ENCODE peak calls at places on chromosomes 6 and 20, in seven cellular contexts. One of them, this sample, is unnamed.

GRCh38 chr6:44439270-44440045 is 52.0 kb downstream of the CDC5L start:
- DNase-seq in memory B cell: no peak
- DNase-seq in stimulated activated CD4-positive, alpha-beta T cell treated with anti-CD3 and anti-CD28 coated beads, Interleukin-4, amount 100 ng/mL, for 24 hours: no peak
- DNase-seq in MCF 10A: peak
- DNase-seq in DMS153: no peak
- DNase-seq in bronchial epithelial cell: peak
- DNase-seq in frontal cortex: no peak
- DNase-seq in this sample: no peak

GRCh38 chr20:58102252-58102651 is 126.2 kb downstream of the ANKRD60 start:
- DNase-seq in stimulated activated CD4-positive, alpha-beta T cell treated with anti-CD3 and anti-CD28 coated beads, Interleukin-4, amount 100 ng/mL, for 24 hours: no peak
- DNase-seq in bronchial epithelial cell: no peak
- DNase-seq in memory B cell: no peak
- DNase-seq in DMS153: no peak
- DNase-seq in frontal cortex: no peak
- DNase-seq in MCF 10A: peak
- DNase-seq in this sample: no peak

GRCh38 chr6:16751251-16751946 is 9.9 kb downstream of the ATXN1 start:
- DNase-seq in MCF 10A: peak
- DNase-seq in DMS153: no peak
- DNase-seq in stimulated activated CD4-positive, alpha-beta T cell treated with anti-CD3 and anti-CD28 coated beads, Interleukin-4, amount 100 ng/mL, for 24 hours: no peak
- DNase-seq in frontal cortex: no peak
- DNase-seq in memory B cell: no peak
- DNase-seq in bronchial epithelial cell: peak
- DNase-seq in this sample: no peak

GRCh38 chr6:20159781-20160540 is 52.3 kb downstream of the MBOAT1 start:
- DNase-seq in frontal cortex: no peak
- DNase-seq in memory B cell: no peak
- DNase-seq in DMS153: no peak
- DNase-seq in bronchial epithelial cell: no peak
- DNase-seq in MCF 10A: no peak
- DNase-seq in stimulated activated CD4-positive, alpha-beta T cell treated with anti-CD3 and anti-CD28 coated beads, Interleukin-4, amount 100 ng/mL, for 24 hours: no peak
- DNase-seq in this sample: no peak

GRCh38 chr20:8724884-8725283 is 344.0 kb upstream of the PLCB4 start:
- DNase-seq in stimulated activated CD4-positive, alpha-beta T cell treated with anti-CD3 and anti-CD28 coated beads, Interleukin-4, amount 100 ng/mL, for 24 hours: no peak
- DNase-seq in MCF 10A: no peak
- DNase-seq in bronchial epithelial cell: no peak
- DNase-seq in DMS153: no peak
- DNase-seq in memory B cell: no peak
- DNase-seq in frontal cortex: no peak
- DNase-seq in this sample: no peak

GRCh38 chr20:14568701-14569100 is 231.3 kb upstream of the FLRT3 start:
- DNase-seq in memory B cell: no peak
- DNase-seq in DMS153: no peak
- DNase-seq in bronchial epithelial cell: no peak
- DNase-seq in MCF 10A: no peak
- DNase-seq in stimulated activated CD4-positive, alpha-beta T cell treated with anti-CD3 and anti-CD28 coated beads, Interleukin-4, amount 100 ng/mL, for 24 hours: no peak
- DNase-seq in frontal cortex: no peak
- DNase-seq in this sample: no peak

GRCh38 chr20:53751394-53752368 is 158.0 kb upstream of the ZNF217 start:
- DNase-seq in stimulated activated CD4-positive, alpha-beta T cell treated with anti-CD3 and anti-CD28 coated beads, Interleukin-4, amount 100 ng/mL, for 24 hours: peak
- DNase-seq in MCF 10A: no peak
- DNase-seq in bronchial epithelial cell: peak
- DNase-seq in DMS153: no peak
- DNase-seq in frontal cortex: no peak
- DNase-seq in memory B cell: no peak
- DNase-seq in this sample: no peak

GRCh38 chr6:12635375-12635774 is 81.2 kb upstream of the PHACTR1 start:
- DNase-seq in DMS153: no peak
- DNase-seq in bronchial epithelial cell: no peak
- DNase-seq in MCF 10A: no peak
- DNase-seq in frontal cortex: no peak
- DNase-seq in stimulated activated CD4-positive, alpha-beta T cell treated with anti-CD3 and anti-CD28 coated beads, Interleukin-4, amount 100 ng/mL, for 24 hours: no peak
- DNase-seq in memory B cell: no peak
- DNase-seq in this sample: no peak

GRCh38 chr6:7108964-7109836 is 1.4 kb downstream of the RREB1 start:
- DNase-seq in frontal cortex: peak
- DNase-seq in DMS153: no peak
- DNase-seq in MCF 10A: peak
- DNase-seq in bronchial epithelial cell: peak
- DNase-seq in memory B cell: no peak
- DNase-seq in stimulated activated CD4-positive, alpha-beta T cell treated with anti-CD3 and anti-CD28 coated beads, Interleukin-4, amount 100 ng/mL, for 24 hours: peak
- DNase-seq in this sample: no peak

GRCh38 chr6:144314562-144314961 is 29.4 kb downstream of the UTRN start:
- DNase-seq in memory B cell: no peak
- DNase-seq in MCF 10A: no peak
- DNase-seq in stimulated activated CD4-positive, alpha-beta T cell treated with anti-CD3 and anti-CD28 coated beads, Interleukin-4, amount 100 ng/mL, for 24 hours: no peak
- DNase-seq in DMS153: no peak
- DNase-seq in bronchial epithelial cell: no peak
- DNase-seq in frontal cortex: no peak
- DNase-seq in this sample: no peak

GRCh38 chr20:14845199-14846160 is 508.1 kb upstream of the FLRT3 start:
- DNase-seq in frontal cortex: no peak
- DNase-seq in stimulated activated CD4-positive, alpha-beta T cell treated with anti-CD3 and anti-CD28 coated beads, Interleukin-4, amount 100 ng/mL, for 24 hours: no peak
- DNase-seq in MCF 10A: peak
- DNase-seq in DMS153: no peak
- DNase-seq in memory B cell: no peak
- DNase-seq in bronchial epithelial cell: peak
- DNase-seq in this sample: no peak

GRCh38 chr6:127342296-127342945 is 988 bp downstream of the ECHDC1 start:
- DNase-seq in frontal cortex: no peak
- DNase-seq in MCF 10A: peak
- DNase-seq in memory B cell: no peak
- DNase-seq in DMS153: no peak
- DNase-seq in stimulated activated CD4-positive, alpha-beta T cell treated with anti-CD3 and anti-CD28 coated beads, Interleukin-4, amount 100 ng/mL, for 24 hours: no peak
- DNase-seq in bronchial epithelial cell: peak
- DNase-seq in this sample: no peak

GRCh38 chr6:44002591-44003344 is 124.5 kb downstream of the MRPL14 start:
- DNase-seq in frontal cortex: peak
- DNase-seq in stimulated activated CD4-positive, alpha-beta T cell treated with anti-CD3 and anti-CD28 coated beads, Interleukin-4, amount 100 ng/mL, for 24 hours: peak
- DNase-seq in memory B cell: peak
- DNase-seq in MCF 10A: no peak
- DNase-seq in bronchial epithelial cell: peak
- DNase-seq in DMS153: peak
- DNase-seq in this sample: no peak

GRCh38 chr6:79949235-79949634 is 1.9 kb upstream of the ELOVL4 start:
- DNase-seq in frontal cortex: no peak
- DNase-seq in bronchial epithelial cell: peak
- DNase-seq in MCF 10A: peak
- DNase-seq in DMS153: peak
- DNase-seq in stimulated activated CD4-positive, alpha-beta T cell treated with anti-CD3 and anti-CD28 coated beads, Interleukin-4, amount 100 ng/mL, for 24 hours: peak
- DNase-seq in memory B cell: peak
- DNase-seq in this sample: peak

GRCh38 chr6:11785953-11786579 is 7.5 kb upstream of the ADTRP start:
- DNase-seq in DMS153: no peak
- DNase-seq in bronchial epithelial cell: no peak
- DNase-seq in memory B cell: no peak
- DNase-seq in MCF 10A: no peak
- DNase-seq in stimulated activated CD4-positive, alpha-beta T cell treated with anti-CD3 and anti-CD28 coated beads, Interleukin-4, amount 100 ng/mL, for 24 hours: peak
- DNase-seq in frontal cortex: no peak
- DNase-seq in this sample: no peak

GRCh38 chr20:48531505-48531904 is 296.3 kb downstream of the PREX1 start:
- DNase-seq in stimulated activated CD4-positive, alpha-beta T cell treated with anti-CD3 and anti-CD28 coated beads, Interleukin-4, amount 100 ng/mL, for 24 hours: no peak
- DNase-seq in bronchial epithelial cell: no peak
- DNase-seq in frontal cortex: no peak
- DNase-seq in DMS153: no peak
- DNase-seq in memory B cell: no peak
- DNase-seq in MCF 10A: no peak
- DNase-seq in this sample: no peak

GRCh38 chr20:38428800-38429199 is 6.3 kb downstream of the SNHG17 start:
- DNase-seq in MCF 10A: no peak
- DNase-seq in memory B cell: no peak
- DNase-seq in DMS153: no peak
- DNase-seq in bronchial epithelial cell: no peak
- DNase-seq in frontal cortex: no peak
- DNase-seq in stimulated activated CD4-positive, alpha-beta T cell treated with anti-CD3 and anti-CD28 coated beads, Interleukin-4, amount 100 ng/mL, for 24 hours: no peak
- DNase-seq in this sample: no peak

GRCh38 chr6:47529734-47530133 is 52.1 kb downstream of the CD2AP start:
- DNase-seq in MCF 10A: no peak
- DNase-seq in frontal cortex: no peak
- DNase-seq in memory B cell: no peak
- DNase-seq in bronchial epithelial cell: no peak
- DNase-seq in DMS153: no peak
- DNase-seq in stimulated activated CD4-positive, alpha-beta T cell treated with anti-CD3 and anti-CD28 coated beads, Interleukin-4, amount 100 ng/mL, for 24 hours: no peak
- DNase-seq in this sample: no peak

GRCh38 chr20:37042986-37043972 is 52.5 kb downstream of the RBL1 start:
- DNase-seq in bronchial epithelial cell: no peak
- DNase-seq in memory B cell: no peak
- DNase-seq in DMS153: no peak
- DNase-seq in stimulated activated CD4-positive, alpha-beta T cell treated with anti-CD3 and anti-CD28 coated beads, Interleukin-4, amount 100 ng/mL, for 24 hours: peak
- DNase-seq in frontal cortex: no peak
- DNase-seq in MCF 10A: no peak
- DNase-seq in this sample: no peak

GRCh38 chr20:29297411-29298270 is 1959.8 kb upstream of the DEFB115 start:
- DNase-seq in memory B cell: no peak
- DNase-seq in DMS153: no peak
- DNase-seq in bronchial epithelial cell: no peak
- DNase-seq in MCF 10A: no peak
- DNase-seq in stimulated activated CD4-positive, alpha-beta T cell treated with anti-CD3 and anti-CD28 coated beads, Interleukin-4, amount 100 ng/mL, for 24 hours: no peak
- DNase-seq in frontal cortex: no peak
- DNase-seq in this sample: no peak

GRCh38 chr6:112216699-112217551 is 37.4 kb downstream of the LAMA4 start:
- DNase-seq in bronchial epithelial cell: peak
- DNase-seq in DMS153: no peak
- DNase-seq in MCF 10A: peak
- DNase-seq in stimulated activated CD4-positive, alpha-beta T cell treated with anti-CD3 and anti-CD28 coated beads, Interleukin-4, amount 100 ng/mL, for 24 hours: no peak
- DNase-seq in frontal cortex: no peak
- DNase-seq in memory B cell: no peak
- DNase-seq in this sample: no peak